ENCODE peak calls at places on chromosomes 2 and 18, in four cellular contexts. K is IMR-90, L is K562, R is keratinocyte. S is an unnamed sample.

GRCh38 chr2:135819211-135819610 is 17.8 kb downstream of the LCT start:
- DNase-seq in K (peak; percentile 50), L (peak; percentile 36), R (no peak), S (peak; percentile 16)

GRCh38 chr18:7117390-7118355 is at the start of gene LAMA1:
- DNase-seq in K (peak; percentile 10), L (no peak), R (no peak), S (no peak)

GRCh38 chr2:173134703-173135102 is 59.1 kb downstream of the MAP3K20 start:
- DNase-seq in K (no peak), L (no peak), R (no peak), S (no peak)

GRCh38 chr2:158967731-158968395 is 577 bp upstream of the TANC1 start:
- DNase-seq in K (peak; percentile 66), L (no peak), R (no peak), S (peak; percentile 48)

GRCh38 chr2:288743-289361 is 961 bp upstream of the ALKAL2 start:
- DNase-seq in K (no peak), L (no peak), R (no peak), S (no peak)

GRCh38 chr2:166285215-166285614 is 90.5 kb downstream of the SCN9A start:
- DNase-seq in K (no peak), L (no peak), R (no peak), S (no peak)

GRCh38 chr2:175308005-175308404 is 126.5 kb upstream of the ATP5MC3 start:
- DNase-seq in K (no peak), L (no peak), R (no peak), S (no peak)

GRCh38 chr2:186697536-186697935 is 3.7 kb downstream of the FAM171B start:
- DNase-seq in K (peak; percentile 51), L (no peak), R (no peak), S (peak; percentile 22)

GRCh38 chr18:39776766-39777165 is 2178.3 kb upstream of the PIK3C3 start:
- DNase-seq in K (no peak), L (no peak), R (no peak), S (no peak)

GRCh38 chr2:120243875-120244553 is 8.6 kb upstream of the RALB start:
- DNase-seq in K (no peak), L (no peak), R (no peak), S (no peak)

GRCh38 chr2:205372141-205372540 is 310.2 kb upstream of the NRP2 start:
- DNase-seq in K (peak; percentile 60), L (no peak), R (no peak), S (no peak)

GRCh38 chr18:45589559-45590041 is 25.7 kb upstream of the SLC14A2 start:
- DNase-seq in K (peak; percentile 91), L (no peak), R (no peak), S (no peak)

GRCh38 chr2:144354953-144355352 is 165.0 kb downstream of the ZEB2 start:
- DNase-seq in K (peak; percentile 20), L (no peak), R (no peak), S (no peak)

GRCh38 chr2:212073360-212073759 is 465.2 kb downstream of the ERBB4 start:
- DNase-seq in K (no peak), L (no peak), R (no peak), S (no peak)

GRCh38 chr2:168671932-168672331 is 130.5 kb upstream of the NOSTRIN start:
- DNase-seq in K (peak; percentile 75), L (no peak), R (no peak), S (peak; percentile 48)

GRCh38 chr2:164485541-164485940 is 135.7 kb downstream of the GRB14 start:
- DNase-seq in K (no peak), L (no peak), R (no peak), S (no peak)

GRCh38 chr2:53087282-53087882 is 680.2 kb upstream of the CHAC2 start:
- DNase-seq in K (peak; percentile 80), L (no peak), R (peak; percentile 19), S (peak; percentile 49)

GRCh38 chr18:79317718-79318117 is 78.0 kb upstream of the NFATC1 start:
- DNase-seq in K (no peak), L (no peak), R (no peak), S (no peak)

GRCh38 chr2:100616841-100617390 is 54.1 kb downstream of the PDCL3 start:
- DNase-seq in K (no peak), L (no peak), R (no peak), S (no peak)
- H3K9me1 ChIP-seq in K (peaks cover 2% of the 10 kb centered on the region), L (no peaks in the 10 kb centered on the region), R (no peaks in the 10 kb centered on the region), S (no peaks in the 10 kb centered on the region)

GRCh38 chr2:148167855-148168254 is 147.0 kb downstream of the MBD5 start:
- DNase-seq in K (no peak), L (no peak), R (no peak), S (no peak)

GRCh38 chr2:148161909-148162308 is 141.0 kb downstream of the MBD5 start:
- DNase-seq in K (no peak), L (no peak), R (no peak), S (no peak)

GRCh38 chr2:148165975-148166374 is 145.1 kb downstream of the MBD5 start:
- DNase-seq in K (no peak), L (no peak), R (no peak), S (no peak)

GRCh38 chr2:148167241-148167766 is 146.4 kb downstream of the MBD5 start:
- DNase-seq in K (no peak), L (no peak), R (no peak), S (no peak)

GRCh38 chr2:148162860-148163259 is 142.0 kb downstream of the MBD5 start:
- DNase-seq in K (no peak), L (no peak), R (no peak), S (no peak)
- H3K9me1 ChIP-seq in K (no peaks in the 10 kb centered on the region), L (no peaks in the 10 kb centered on the region), R (no peaks in the 10 kb centered on the region), S (no peaks in the 10 kb centered on the region)

DNA sequence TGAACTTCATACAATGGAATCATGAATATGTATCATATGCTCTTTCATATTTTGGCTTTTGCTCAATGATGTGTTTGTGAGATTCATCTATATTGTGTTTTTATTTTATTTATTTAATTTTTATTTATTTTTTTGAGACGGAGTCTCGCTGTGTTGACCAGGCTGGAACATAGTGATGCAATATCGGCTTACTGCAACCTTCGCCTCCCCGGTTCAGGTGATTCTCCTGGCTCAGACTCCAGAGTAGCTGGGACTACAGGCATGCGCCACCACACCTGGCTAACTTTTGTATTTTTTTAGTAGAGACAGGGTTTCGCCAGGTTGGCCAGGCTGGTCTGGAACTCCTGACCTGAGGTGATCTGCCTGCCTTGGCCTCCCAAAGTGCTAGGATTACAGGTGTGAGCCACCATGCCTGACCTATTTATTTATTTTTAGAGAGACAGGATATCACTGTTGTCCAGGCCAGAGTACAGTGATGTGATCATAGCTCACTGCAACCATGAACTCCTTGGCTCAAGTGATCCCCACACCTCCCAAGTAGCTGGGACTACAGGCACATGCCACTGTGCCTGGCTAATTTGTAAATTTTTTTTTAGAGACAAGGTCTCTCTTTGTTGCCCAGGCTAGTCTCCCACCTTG is 74.5 kb downstream of the TET3 start:
- DNase-seq in K (no peak), L (no peak), R (no peak), S (no peak)
- H3K9me1 ChIP-seq in K (no peaks in the 10 kb centered on the region), L (no peaks in the 10 kb centered on the region), R (no peaks in the 10 kb centered on the region), S (no peaks in the 10 kb centered on the region)

DNA sequence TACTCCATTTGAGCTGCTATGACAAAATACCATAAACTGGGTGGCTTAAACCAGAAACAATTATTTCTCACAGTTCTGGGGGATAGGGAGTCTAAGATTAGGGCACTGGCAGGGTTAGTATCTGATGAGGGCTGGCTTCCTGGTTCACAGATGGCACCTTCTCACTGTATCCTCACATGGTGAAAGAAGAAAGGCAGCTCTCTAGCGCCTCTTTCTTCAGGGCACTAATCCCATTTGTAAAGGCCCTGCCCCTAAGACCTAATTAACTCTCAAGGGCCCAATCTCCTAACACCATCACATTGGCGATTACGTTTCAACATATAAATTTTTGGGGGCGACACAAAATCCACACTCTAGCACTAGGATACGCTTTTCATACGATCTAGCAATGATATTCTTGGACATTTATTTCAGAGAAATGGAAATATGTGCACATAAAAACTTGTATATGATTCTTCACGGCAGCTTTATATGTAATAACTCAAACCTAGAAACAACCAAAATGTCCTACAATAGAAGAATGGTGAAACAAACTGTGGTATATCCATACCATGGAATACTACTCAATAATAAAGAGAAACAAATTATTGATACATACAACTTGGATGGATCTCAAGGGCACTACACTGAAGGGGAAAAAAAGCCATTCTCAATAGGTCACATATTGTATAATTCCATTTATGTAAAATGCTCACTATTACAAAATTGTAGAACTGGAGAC is 111.0 kb downstream of the BCL2L11 start:
- DNase-seq in K (no peak), L (no peak), R (no peak), S (no peak)
- H3K9me1 ChIP-seq in K (peaks cover 4% of the 10 kb centered on the region), L (no peaks in the 10 kb centered on the region), R (no peaks in the 10 kb centered on the region), S (no peaks in the 10 kb centered on the region)

GRCh38 chr2:106644623-106645022 is 157.5 kb downstream of the CD8B2 start:
- DNase-seq in K (no peak), L (no peak), R (no peak), S (no peak)
- H3K9me1 ChIP-seq in K (no peaks in the 10 kb centered on the region), L (no peaks in the 10 kb centered on the region), R (no peaks in the 10 kb centered on the region), S (no peaks in the 10 kb centered on the region)

DNA sequence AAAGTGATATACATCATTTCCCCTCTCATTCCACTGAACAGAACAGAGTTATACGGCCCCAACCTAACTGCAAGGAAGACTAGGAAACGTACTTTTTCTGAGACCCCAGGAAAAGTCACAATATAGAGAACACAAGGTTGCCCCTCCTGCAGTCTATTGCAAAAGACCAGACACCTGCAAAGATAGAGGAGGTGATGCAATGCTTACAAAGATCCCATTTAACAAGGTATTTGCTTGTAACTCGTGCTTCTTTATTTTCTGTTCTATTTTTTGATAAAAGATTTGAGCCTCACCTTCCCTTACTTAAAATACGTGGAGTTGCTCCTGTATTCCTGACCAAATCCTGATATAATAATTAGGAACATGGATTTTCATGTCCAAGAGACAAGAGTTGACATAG is 793.0 kb upstream of the ID2 start:
- DNase-seq in K (no peak), L (no peak), R (no peak), S (no peak)
- H3K9me1 ChIP-seq in K (no peaks in the 10 kb centered on the region), L (no peaks in the 10 kb centered on the region), R (no peaks in the 10 kb centered on the region), S (no peaks in the 10 kb centered on the region)

DNA sequence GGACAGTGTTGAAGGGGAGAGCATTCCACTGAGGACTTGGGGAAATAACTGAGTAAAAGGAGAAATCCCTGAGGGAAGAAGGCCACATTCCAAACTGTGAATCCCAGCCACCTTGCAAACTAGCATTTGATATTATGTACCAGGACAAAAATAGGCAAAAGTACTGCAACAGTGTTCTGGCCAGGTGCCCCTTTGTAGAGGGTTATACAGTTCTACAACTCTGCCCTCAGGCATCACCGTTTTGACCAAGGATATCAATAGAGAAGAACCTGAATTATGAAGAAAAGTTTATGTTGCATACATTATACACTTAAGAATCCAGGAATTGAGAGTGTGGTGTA is 20.6 kb upstream of the CAVIN2 start:
- DNase-seq in K (no peak), L (no peak), R (no peak), S (no peak)
- H3K9me1 ChIP-seq in K (peaks cover 16% of the 10 kb centered on the region), L (no peaks in the 10 kb centered on the region), R (no peaks in the 10 kb centered on the region), S (no peaks in the 10 kb centered on the region)

DNA sequence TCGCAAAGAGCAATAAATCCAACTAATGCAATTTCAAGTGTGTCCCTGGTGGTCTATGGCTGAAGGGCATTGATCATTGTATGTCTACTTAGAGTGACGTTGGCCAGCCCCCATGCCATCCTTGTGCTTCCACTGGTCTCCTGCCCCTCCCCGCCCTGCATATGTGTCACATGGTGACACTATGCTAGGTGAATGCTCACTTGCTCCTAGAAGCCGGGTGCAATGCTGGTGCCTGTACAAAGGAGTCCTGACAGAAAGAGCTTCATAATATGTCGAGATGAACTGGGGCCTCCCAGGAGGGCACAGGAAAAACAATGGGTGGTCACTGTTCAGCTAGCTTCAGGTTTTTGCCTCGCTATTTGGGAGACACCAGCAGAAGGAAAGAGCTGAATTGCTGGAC is 5.9 kb upstream of the TRABD2A start:
- DNase-seq in K (no peak), L (no peak), R (no peak), S (no peak)
- H3K9me1 ChIP-seq in K (peaks cover 11% of the 10 kb centered on the region), L (no peaks in the 10 kb centered on the region), R (no peaks in the 10 kb centered on the region), S (no peaks in the 10 kb centered on the region)